ENCODE peak calls at places on chromosomes 7 and 10, in seven cellular contexts. A is IMR-90, M is cardiac fibroblast, F is kidney, Z is brain microvascular endothelial cell, T is A549, H is lower lobe of right lung. R is an unnamed sample.
A peak's percentile ranks its signal among the peaks of the same experiment; 100 is the strongest.

GRCh38 chr10:95513941-95514392 is 47.2 kb downstream of the SORBS1 start:
- DNase-seq in M (peak; percentile 42), A (peak; percentile 10), T (peak; percentile 37), Z (no peak), H (no peak), F (no peak), R (no peak)

GRCh38 chr10:6173203-6173602 is 29.5 kb upstream of the PFKFB3 start:
- DNase-seq in T (peak; percentile 50), A (no peak), M (no peak), H (no peak), Z (no peak), F (no peak), R (no peak)

GRCh38 chr10:51238987-51239386 is 164.7 kb downstream of the PRKG1 start:
- DNase-seq in H (no peak), Z (no peak), A (no peak), M (no peak), F (no peak), T (no peak), R (no peak)

GRCh38 chr7:12759112-12759511 is 71.7 kb downstream of the ARL4A start:
- DNase-seq in H (no peak), A (no peak), Z (no peak), T (peak; percentile 34), F (no peak), M (peak; percentile 35), R (no peak)

GRCh38 chr7:150936018-150936417 is 42.1 kb downstream of the KCNH2 start:
- DNase-seq in A (no peak), Z (no peak), F (peak; percentile 18), T (no peak), H (peak; percentile 9), M (no peak), R (no peak)

GRCh38 chr10:7119325-7120015 is 291.4 kb downstream of the SFMBT2 start:
- DNase-seq in T (no peak), M (peak; percentile 1), A (peak; percentile 35), Z (no peak), F (no peak), H (no peak), R (no peak)

GRCh38 chr7:43758861-43759683 is 592 bp downstream of the BLVRA start:
- DNase-seq in H (peak; percentile 68), F (no peak), Z (peak; percentile 9), T (no peak), M (peak; percentile 41), A (peak; percentile 31), R (no peak)

GRCh38 chr7:155251831-155252230 is 45.8 kb upstream of the INSIG1 start:
- DNase-seq in A (no peak), M (no peak), F (no peak), Z (no peak), H (no peak), T (no peak), R (no peak)

GRCh38 chr10:48634198-48634983 is 29.5 kb upstream of the ARHGAP22 start:
- DNase-seq in M (peak; percentile 94), H (peak; percentile 75), A (peak; percentile 69), F (peak; percentile 63), Z (peak; percentile 36), T (no peak), R (no peak)

GRCh38 chr10:23391817-23392216 is 47.1 kb upstream of the OTUD1 start:
- DNase-seq in F (no peak), Z (no peak), M (no peak), H (no peak), A (no peak), T (no peak), R (no peak)

GRCh38 chr10:77286851-77287250 is 350.8 kb downstream of the KCNMA1 start:
- DNase-seq in F (no peak), M (no peak), H (no peak), T (no peak), A (no peak), Z (no peak), R (no peak)

GRCh38 chr10:97179731-97180366 is 5.9 kb downstream of the SLIT1 start:
- DNase-seq in H (no peak), Z (no peak), M (no peak), T (no peak), A (no peak), F (peak; percentile 49), R (no peak)

GRCh38 chr10:84395581-84395980 is 67.2 kb downstream of the CCSER2 start:
- DNase-seq in T (no peak), Z (peak; percentile 54), F (no peak), M (peak; percentile 8), A (no peak), H (no peak), R (no peak)

GRCh38 chr10:126245501-126245900 is 142.8 kb downstream of the ADAM12 start:
- DNase-seq in T (no peak), A (no peak), M (no peak), H (no peak), F (no peak), Z (no peak), R (no peak)

GRCh38 chr10:103791858-103792257 is 63.5 kb downstream of the SH3PXD2A start:
- DNase-seq in A (no peak), T (no peak), M (no peak), F (no peak), H (peak; percentile 44), Z (no peak), R (no peak)

GRCh38 chr7:151518781-151519044 is 982 bp downstream of the RHEB start:
- DNase-seq in H (no peak), A (no peak), F (no peak), M (no peak), T (no peak), Z (no peak), R (no peak)

GRCh38 chr10:128110339-128110738 is 15.9 kb downstream of the MKI67 start:
- DNase-seq in A (no peak), Z (no peak), T (no peak), M (no peak), F (no peak), H (no peak), R (no peak)

GRCh38 chr7:155815332-155816191 is 3.3 kb upstream of the SHH start:
- DNase-seq in Z (peak; percentile 45), A (peak; percentile 43), T (peak; percentile 63), H (peak; percentile 79), F (peak; percentile 90), M (peak; percentile 61), R (no peak)

DNA sequence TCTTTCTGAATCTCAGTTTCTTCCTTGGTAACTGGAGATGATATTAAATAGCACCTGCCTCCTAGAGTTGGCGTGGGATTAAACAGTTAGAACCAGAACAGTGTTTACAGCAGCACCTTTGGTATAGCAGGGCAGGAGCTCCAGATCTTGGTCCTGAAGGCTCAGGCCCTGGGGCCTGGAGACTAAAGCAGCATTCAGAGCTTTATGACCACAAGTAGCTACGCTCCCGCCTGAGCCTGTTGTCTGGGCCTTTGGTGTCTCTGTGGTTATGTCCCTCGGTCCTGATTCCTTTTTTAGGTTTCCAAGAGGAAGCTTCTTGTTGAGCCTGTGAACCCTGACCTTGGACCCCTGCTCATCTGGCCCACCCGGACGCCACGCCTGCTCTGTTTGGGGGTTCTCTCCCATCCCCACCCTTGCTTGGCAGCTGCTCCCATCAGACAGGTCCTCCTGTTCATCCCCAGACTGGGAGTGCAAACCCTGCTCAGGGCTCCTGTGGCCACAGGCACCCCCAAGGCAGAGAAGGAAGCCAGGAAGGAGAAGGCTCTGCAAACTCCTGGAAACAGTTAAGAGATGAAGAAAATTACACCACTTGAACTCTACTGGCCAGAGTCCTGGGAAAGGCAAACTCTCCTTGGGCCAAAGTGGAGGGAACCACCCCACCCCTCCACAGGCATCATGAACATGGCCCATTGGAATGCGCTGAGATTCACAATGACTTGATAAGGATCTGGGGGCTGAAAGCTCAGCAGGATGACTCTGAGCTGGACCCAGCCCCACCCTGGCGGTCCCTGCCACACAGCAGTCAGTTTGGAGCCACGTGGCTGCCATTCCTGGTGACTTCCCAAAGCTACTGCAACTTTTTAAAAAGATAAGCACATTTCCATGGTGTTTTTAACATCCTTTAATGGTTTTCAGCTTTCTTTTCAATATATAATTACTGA is 50.1 kb upstream of the TMEM72 start:
- DNase-seq in Z (peak; percentile 90), F (no peak), T (peak; percentile 36), H (no peak), A (peak; percentile 86), M (peak; percentile 85), R (no peak)
- TF ChIP-seq CTCF in Z (no peak), F (no peak), T (no peak), H (no peak), A (no peak), M (no peak), R (no peak)

GRCh38 chr10:102678842-102679289 is 34.6 kb downstream of the TRIM8 start:
- DNase-seq in H (peak; percentile 85), A (peak; percentile 52), F (peak; percentile 85), M (peak; percentile 59), T (peak; percentile 50), Z (peak; percentile 57), R (no peak)
- TF ChIP-seq CTCF in H (peak; percentile 75), A (peak; percentile 76), F (peak; percentile 66), M (peak; percentile 85), T (peak; percentile 80), Z (peak; percentile 91), R (peak; percentile 84)

GRCh38 chr7:37505750-37506353 is 57.2 kb upstream of the ELMO1 start:
- DNase-seq in A (no peak), Z (no peak), M (no peak), T (no peak), F (no peak), H (no peak), R (no peak)

GRCh38 chr7:37514520-37514919 is 65.9 kb upstream of the ELMO1 start:
- DNase-seq in A (no peak), H (no peak), F (no peak), M (no peak), Z (no peak), T (no peak), R (no peak)

GRCh38 chr7:37508063-37508462 is 59.4 kb upstream of the ELMO1 start:
- DNase-seq in F (no peak), T (no peak), M (no peak), A (no peak), Z (no peak), H (no peak), R (no peak)

GRCh38 chr7:37511852-37512377 is 63.3 kb upstream of the ELMO1 start:
- DNase-seq in T (no peak), H (no peak), F (no peak), Z (no peak), A (no peak), M (no peak), R (no peak)

GRCh38 chr7:37510043-37510634 is 61.5 kb upstream of the ELMO1 start:
- DNase-seq in F (no peak), Z (no peak), H (no peak), M (peak; percentile 2), A (no peak), T (no peak), R (no peak)
- TF ChIP-seq CTCF in F (peak; percentile 23), Z (peak; percentile 29), H (peak; percentile 75), M (peak; percentile 27), A (peak; percentile 26), T (peak; percentile 64), R (peak; percentile 76)

DNA sequence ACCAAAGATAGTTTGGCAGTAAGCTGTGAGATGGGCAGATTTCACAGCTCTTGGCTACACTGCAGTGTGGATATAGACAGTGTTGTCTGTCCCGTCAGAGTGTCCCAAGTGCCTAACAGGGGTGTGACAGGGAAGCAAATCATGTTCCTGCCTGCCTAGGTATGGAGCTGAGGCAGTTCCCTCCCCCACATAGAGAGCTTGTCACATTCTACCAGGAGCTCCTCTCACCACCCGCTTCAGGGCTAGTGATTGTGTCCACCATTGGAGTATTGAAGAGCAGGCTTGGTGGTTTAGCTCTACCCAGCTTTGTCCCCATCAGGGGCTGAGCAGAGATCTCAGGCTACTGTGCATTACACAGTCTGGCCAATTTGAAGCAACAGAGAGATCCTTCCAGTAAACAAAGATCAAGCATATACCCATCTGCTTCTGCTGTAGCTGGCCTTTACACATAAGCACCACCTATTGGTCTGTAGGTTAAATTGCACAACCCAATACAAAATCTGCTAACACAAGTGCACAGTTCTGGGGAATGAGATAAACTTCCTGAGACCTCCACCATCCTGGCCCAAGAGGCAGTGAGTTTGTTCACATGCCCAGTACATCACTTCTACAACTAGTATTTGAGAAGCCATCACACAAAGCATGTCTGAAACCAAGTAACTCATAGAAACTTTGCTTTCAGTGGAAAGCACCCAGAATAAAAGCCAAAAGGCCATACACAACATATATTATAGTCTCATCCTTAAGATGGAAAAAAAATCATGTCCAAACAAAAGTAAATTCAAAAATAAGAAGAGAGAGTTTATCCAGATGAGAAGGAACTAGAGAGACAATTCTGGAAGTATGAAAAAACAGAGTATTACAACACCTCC is 67.3 kb downstream of the GLCCI1 start:
- DNase-seq in T (peak; percentile 35), Z (peak; percentile 19), A (peak; percentile 55), M (peak; percentile 59), F (no peak), H (no peak), R (no peak)
- TF ChIP-seq CTCF in T (peak; percentile 37), Z (peak; percentile 62), A (peak; percentile 53), M (peak; percentile 57), F (peak; percentile 44), H (peak; percentile 39), R (peak; percentile 68)

R was measured in chondrocyte.